ENCODE peak calls at places on chromosomes 6 and 20, in eight cellular contexts. One of them, this sample, is unnamed. For H3K4me1, the result is how much of the 10 kb centered on the place peaks cover.

GRCh38 chr6:4020822-4021132 is 58.2 kb downstream of the FAM217A start:
- DNase-seq in stomach: no peak
- DNase-seq in thyroid gland: no peak
- DNase-seq in IMR-90: no peak
- DNase-seq in heart left ventricle: no peak
- DNase-seq in sigmoid colon: no peak
- DNase-seq in testis: no peak
- DNase-seq in gastrocnemius medialis: no peak
- DNase-seq in this sample: no peak

GRCh38 chr6:31899882-31900722 is 1.8 kb downstream of the ZBTB12 start:
- DNase-seq in stomach: no peak
- DNase-seq in thyroid gland: no peak
- DNase-seq in IMR-90: no peak
- DNase-seq in heart left ventricle: no peak
- DNase-seq in sigmoid colon: no peak
- DNase-seq in testis: no peak
- DNase-seq in gastrocnemius medialis: no peak
- DNase-seq in this sample: no peak

GRCh38 chr6:52931351-52931750 is 21.9 kb upstream of the GSTA3 start:
- DNase-seq in stomach: no peak
- DNase-seq in thyroid gland: peak
- DNase-seq in IMR-90: no peak
- DNase-seq in heart left ventricle: no peak
- DNase-seq in sigmoid colon: no peak
- DNase-seq in testis: no peak
- DNase-seq in gastrocnemius medialis: no peak
- DNase-seq in this sample: no peak

GRCh38 chr6:24504642-24505586 is 10.1 kb downstream of the ALDH5A1 start:
- DNase-seq in stomach: no peak
- DNase-seq in thyroid gland: no peak
- DNase-seq in IMR-90: no peak
- DNase-seq in heart left ventricle: no peak
- DNase-seq in sigmoid colon: no peak
- DNase-seq in testis: no peak
- DNase-seq in gastrocnemius medialis: no peak
- DNase-seq in this sample: no peak

GRCh38 chr20:14449323-14449722 is 111.9 kb upstream of the FLRT3 start:
- DNase-seq in stomach: no peak
- DNase-seq in thyroid gland: no peak
- DNase-seq in IMR-90: peak
- DNase-seq in heart left ventricle: no peak
- DNase-seq in sigmoid colon: no peak
- DNase-seq in testis: no peak
- DNase-seq in gastrocnemius medialis: no peak
- DNase-seq in this sample: no peak

GRCh38 chr20:51529758-51530157 is 12.8 kb downstream of the NFATC2 start:
- DNase-seq in stomach: peak
- DNase-seq in thyroid gland: no peak
- DNase-seq in IMR-90: peak
- DNase-seq in heart left ventricle: no peak
- DNase-seq in sigmoid colon: no peak
- DNase-seq in testis: peak
- DNase-seq in gastrocnemius medialis: no peak
- DNase-seq in this sample: no peak

GRCh38 chr6:62681108-62681507 is 395.1 kb upstream of the KHDRBS2 start:
- DNase-seq in stomach: no peak
- DNase-seq in thyroid gland: no peak
- DNase-seq in IMR-90: no peak
- DNase-seq in heart left ventricle: no peak
- DNase-seq in sigmoid colon: no peak
- DNase-seq in testis: no peak
- DNase-seq in gastrocnemius medialis: no peak
- DNase-seq in this sample: no peak

GRCh38 chr6:33132121-33132524 is 56.3 kb downstream of the HLA-DPB1 start:
- DNase-seq in stomach: no peak
- DNase-seq in thyroid gland: no peak
- DNase-seq in IMR-90: no peak
- DNase-seq in heart left ventricle: no peak
- DNase-seq in sigmoid colon: no peak
- DNase-seq in testis: no peak
- DNase-seq in gastrocnemius medialis: no peak
- DNase-seq in this sample: no peak

GRCh38 chr20:44646641-44647274 is 4.7 kb downstream of the ADA start:
- DNase-seq in stomach: no peak
- DNase-seq in thyroid gland: no peak
- DNase-seq in IMR-90: peak
- DNase-seq in heart left ventricle: no peak
- DNase-seq in sigmoid colon: no peak
- DNase-seq in testis: no peak
- DNase-seq in gastrocnemius medialis: no peak
- DNase-seq in this sample: no peak

GRCh38 chr6:70709826-70710225 is 42.1 kb downstream of the SMAP1 start:
- DNase-seq in stomach: no peak
- DNase-seq in thyroid gland: no peak
- DNase-seq in IMR-90: peak
- DNase-seq in heart left ventricle: no peak
- DNase-seq in sigmoid colon: no peak
- DNase-seq in testis: no peak
- DNase-seq in gastrocnemius medialis: no peak
- DNase-seq in this sample: no peak

GRCh38 chr20:53402233-53403005 is 191.2 kb downstream of the ZNF217 start:
- DNase-seq in stomach: no peak
- DNase-seq in thyroid gland: no peak
- DNase-seq in IMR-90: no peak
- DNase-seq in heart left ventricle: no peak
- DNase-seq in sigmoid colon: no peak
- DNase-seq in testis: no peak
- DNase-seq in gastrocnemius medialis: no peak
- DNase-seq in this sample: no peak

GRCh38 chr20:59823030-59823423 is 110.4 kb downstream of the SYCP2 start:
- DNase-seq in stomach: no peak
- DNase-seq in thyroid gland: no peak
- DNase-seq in IMR-90: no peak
- DNase-seq in heart left ventricle: no peak
- DNase-seq in sigmoid colon: no peak
- DNase-seq in testis: peak
- DNase-seq in gastrocnemius medialis: no peak
- DNase-seq in this sample: no peak

GRCh38 chr6:111666812-111667211 is 61.1 kb upstream of the TRAF3IP2 start:
- DNase-seq in stomach: no peak
- DNase-seq in thyroid gland: no peak
- DNase-seq in IMR-90: peak
- DNase-seq in heart left ventricle: no peak
- DNase-seq in sigmoid colon: no peak
- DNase-seq in testis: no peak
- DNase-seq in gastrocnemius medialis: no peak
- DNase-seq in this sample: no peak

GRCh38 chr20:31989030-31989645 is 21.1 kb upstream of the CCM2L start:
- DNase-seq in stomach: no peak
- DNase-seq in thyroid gland: no peak
- DNase-seq in IMR-90: no peak
- DNase-seq in heart left ventricle: no peak
- DNase-seq in sigmoid colon: no peak
- DNase-seq in testis: no peak
- DNase-seq in gastrocnemius medialis: no peak
- DNase-seq in this sample: no peak

GRCh38 chr6:13384966-13385365 is 56.6 kb upstream of the TBC1D7 start:
- DNase-seq in stomach: no peak
- DNase-seq in thyroid gland: no peak
- DNase-seq in IMR-90: no peak
- DNase-seq in heart left ventricle: peak
- DNase-seq in sigmoid colon: no peak
- DNase-seq in testis: no peak
- DNase-seq in gastrocnemius medialis: no peak
- DNase-seq in this sample: no peak

GRCh38 chr6:107062691-107063090 is 34.7 kb downstream of the MTRES1 start:
- DNase-seq in stomach: no peak
- DNase-seq in thyroid gland: no peak
- DNase-seq in IMR-90: no peak
- DNase-seq in heart left ventricle: no peak
- DNase-seq in sigmoid colon: no peak
- DNase-seq in testis: no peak
- DNase-seq in gastrocnemius medialis: no peak
- DNase-seq in this sample: no peak
- H3K27ac ChIP-seq in stomach: no peak
- H3K27ac ChIP-seq in thyroid gland: no peak
- H3K27ac ChIP-seq in IMR-90: no peak
- H3K27ac ChIP-seq in heart left ventricle: no peak
- H3K27ac ChIP-seq in sigmoid colon: no peak
- H3K27ac ChIP-seq in testis: no peak
- H3K27ac ChIP-seq in gastrocnemius medialis: no peak
- H3K27ac ChIP-seq in this sample: no peak

GRCh38 chr20:37267684-37268313 is 6.2 kb upstream of the GHRH start:
- DNase-seq in stomach: no peak
- DNase-seq in thyroid gland: no peak
- DNase-seq in IMR-90: no peak
- DNase-seq in heart left ventricle: no peak
- DNase-seq in sigmoid colon: no peak
- DNase-seq in testis: no peak
- DNase-seq in gastrocnemius medialis: no peak
- DNase-seq in this sample: no peak

GRCh38 chr20:37266940-37267683 is 5.5 kb upstream of the GHRH start:
- DNase-seq in stomach: no peak
- DNase-seq in thyroid gland: no peak
- DNase-seq in IMR-90: no peak
- DNase-seq in heart left ventricle: no peak
- DNase-seq in sigmoid colon: no peak
- DNase-seq in testis: no peak
- DNase-seq in gastrocnemius medialis: no peak
- DNase-seq in this sample: no peak

GRCh38 chr20:37273988-37274387 is 12.4 kb upstream of the GHRH start:
- DNase-seq in stomach: no peak
- DNase-seq in thyroid gland: no peak
- DNase-seq in IMR-90: no peak
- DNase-seq in heart left ventricle: no peak
- DNase-seq in sigmoid colon: no peak
- DNase-seq in testis: no peak
- DNase-seq in gastrocnemius medialis: no peak
- DNase-seq in this sample: no peak

GRCh38 chr20:37271421-37271768 is 9.8 kb upstream of the GHRH start:
- DNase-seq in stomach: no peak
- DNase-seq in thyroid gland: no peak
- DNase-seq in IMR-90: no peak
- DNase-seq in heart left ventricle: no peak
- DNase-seq in sigmoid colon: no peak
- DNase-seq in testis: no peak
- DNase-seq in gastrocnemius medialis: no peak
- DNase-seq in this sample: no peak

GRCh38 chr20:37270586-37271420 is 9.2 kb upstream of the GHRH start:
- DNase-seq in stomach: no peak
- DNase-seq in thyroid gland: no peak
- DNase-seq in IMR-90: peak
- DNase-seq in heart left ventricle: no peak
- DNase-seq in sigmoid colon: no peak
- DNase-seq in testis: no peak
- DNase-seq in gastrocnemius medialis: no peak
- DNase-seq in this sample: no peak
- H3K4me1 ChIP-seq in stomach: under half
- H3K4me1 ChIP-seq in thyroid gland: under half
- H3K4me1 ChIP-seq in IMR-90: under half
- H3K4me1 ChIP-seq in heart left ventricle: under half
- H3K4me1 ChIP-seq in sigmoid colon: under half
- H3K4me1 ChIP-seq in testis: under half
- H3K4me1 ChIP-seq in gastrocnemius medialis: under half
- H3K4me1 ChIP-seq in this sample: under half

DNA sequence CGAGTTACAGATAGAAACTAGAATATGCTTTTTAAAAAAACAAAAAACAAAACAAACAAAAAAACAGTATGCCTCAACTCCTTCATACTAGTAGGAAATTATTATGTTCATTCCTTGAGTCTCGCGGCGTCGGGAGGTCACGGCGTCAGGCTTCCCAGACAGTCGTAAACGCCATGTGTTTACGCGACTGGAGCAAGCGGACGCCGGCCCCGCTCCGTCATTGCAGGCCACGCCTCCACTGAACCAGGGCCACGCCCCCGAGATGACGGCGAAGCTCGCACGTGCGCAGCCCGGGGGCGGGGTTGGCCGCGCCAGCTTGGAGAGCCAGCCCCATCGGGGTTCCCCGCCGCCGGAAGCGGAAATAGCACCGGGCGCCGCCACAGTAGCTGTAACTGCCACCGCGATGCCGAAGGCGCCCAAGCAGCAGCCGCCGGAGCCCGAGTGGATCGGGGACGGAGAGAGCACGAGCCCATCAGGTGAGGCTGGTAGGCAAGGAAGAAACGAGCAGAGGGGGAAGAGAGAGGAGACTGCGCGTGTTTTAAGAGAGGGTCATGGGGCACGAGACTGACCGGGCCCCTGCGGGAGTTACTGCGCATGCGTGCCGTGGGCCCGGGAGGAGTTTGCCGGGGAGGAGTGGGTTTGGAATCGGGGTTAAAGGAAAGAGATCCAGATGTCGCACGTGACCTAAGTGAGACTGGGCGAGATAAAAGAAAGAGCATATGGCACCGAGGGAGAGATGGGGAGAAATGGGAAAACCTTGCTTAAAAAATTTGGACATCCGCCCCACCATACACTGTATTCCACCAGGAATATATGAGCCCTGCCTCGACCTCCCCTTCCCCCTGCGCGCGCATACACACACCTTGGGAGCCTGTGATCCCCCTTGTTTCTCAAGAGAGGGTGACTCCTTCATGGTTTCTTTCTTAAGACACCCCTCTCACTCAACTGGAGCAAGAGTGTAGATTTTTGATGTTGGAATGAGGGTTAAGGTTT is at the start of gene ABCF1:
- DNase-seq in stomach: peak
- DNase-seq in thyroid gland: peak
- DNase-seq in IMR-90: peak
- DNase-seq in heart left ventricle: peak
- DNase-seq in sigmoid colon: peak
- DNase-seq in testis: peak
- DNase-seq in gastrocnemius medialis: peak
- DNase-seq in this sample: peak
- TF ChIP-seq POLR2A in stomach: no peak
- TF ChIP-seq POLR2A in thyroid gland: peak
- TF ChIP-seq POLR2A in IMR-90: peak
- TF ChIP-seq POLR2A in heart left ventricle: peak
- TF ChIP-seq POLR2A in sigmoid colon: peak
- TF ChIP-seq POLR2A in testis: peak
- TF ChIP-seq POLR2A in gastrocnemius medialis: peak
- TF ChIP-seq POLR2A in this sample: peak

DNA sequence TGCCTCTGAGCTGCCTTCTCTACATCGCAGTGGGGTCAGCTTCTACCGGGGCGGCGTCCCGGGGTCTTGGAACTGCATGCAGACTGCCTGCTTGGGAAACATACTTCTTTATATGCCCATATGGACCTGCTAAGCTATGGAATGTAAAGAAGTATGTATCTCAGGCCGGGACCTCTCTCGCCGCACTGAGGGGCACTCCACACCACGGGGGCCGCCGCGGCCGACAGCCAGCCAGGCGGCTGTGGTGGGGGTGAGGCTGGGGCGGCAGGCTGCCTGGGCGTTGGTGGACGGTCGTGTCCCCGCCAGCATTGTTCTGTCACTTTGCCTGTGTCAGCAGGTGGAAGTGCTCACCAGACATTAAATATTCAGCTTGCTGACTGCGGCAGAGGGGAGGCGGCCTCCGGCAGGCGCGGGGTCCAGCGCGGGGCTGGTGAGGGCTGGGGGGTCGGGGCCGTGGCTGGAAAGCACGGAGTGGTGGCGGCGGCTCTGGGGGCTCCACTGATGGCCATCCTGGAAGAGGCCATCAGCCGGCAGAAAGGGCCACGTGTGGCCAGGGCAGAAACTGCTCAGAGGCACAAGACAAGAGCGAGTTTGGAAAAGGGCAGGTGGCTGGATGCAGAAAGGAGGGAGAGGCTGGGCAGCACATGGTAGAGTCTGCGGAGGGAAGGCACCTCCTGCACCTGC is 78.6 kb upstream of the GATA5 start:
- DNase-seq in stomach: no peak
- DNase-seq in thyroid gland: no peak
- DNase-seq in IMR-90: no peak
- DNase-seq in heart left ventricle: no peak
- DNase-seq in sigmoid colon: no peak
- DNase-seq in testis: no peak
- DNase-seq in gastrocnemius medialis: peak
- DNase-seq in this sample: no peak
- H3K27ac ChIP-seq in stomach: peak
- H3K27ac ChIP-seq in thyroid gland: no peak
- H3K27ac ChIP-seq in IMR-90: no peak
- H3K27ac ChIP-seq in heart left ventricle: peak
- H3K27ac ChIP-seq in sigmoid colon: peak
- H3K27ac ChIP-seq in testis: no peak
- H3K27ac ChIP-seq in gastrocnemius medialis: peak
- H3K27ac ChIP-seq in this sample: no peak